ENCODE peak calls at places on chromosomes 3 and 15, in four cellular contexts. C is CD8-positive, alpha-beta memory T cell; N is uterus; L is lower lobe of right lung. H is an unnamed sample. For H3K27me3, the result is how much of the 10 kb centered on the place peaks cover.

GRCh38 chr15:92665100-92665555 is 9.6 kb upstream of the FAM174B start:
- DNase-seq in L (no peak), C (no peak), N (no peak), H (peak)

GRCh38 chr3:188664795-188665194 is 507.0 kb upstream of the TPRG1 start:
- DNase-seq in C (no peak), N (no peak), L (no peak), H (no peak)

GRCh38 chr15:96463376-96463775 is 132.9 kb downstream of the NR2F2 start:
- DNase-seq in C (no peak), N (no peak), L (no peak), H (no peak)

GRCh38 chr3:184761120-184761841 is 49.4 kb upstream of the MAGEF1 start:
- DNase-seq in C (no peak), L (no peak), N (peak), H (peak)

GRCh38 chr3:145450018-145450682 is 710.8 kb downstream of the PLOD2 start:
- DNase-seq in N (no peak), C (no peak), L (no peak), H (no peak)

GRCh38 chr3:13711911-13712650 is 163.2 kb downstream of the FBLN2 start:
- DNase-seq in N (no peak), C (no peak), L (no peak), H (no peak)

GRCh38 chr15:52491460-52491859 is 37.2 kb downstream of the MYO5A start:
- DNase-seq in C (no peak), L (no peak), N (no peak), H (no peak)

GRCh38 chr15:23441204-23441603 is 5.8 kb downstream of the GOLGA6L2 start:
- DNase-seq in N (no peak), L (no peak), C (no peak), H (no peak)

GRCh38 chr15:67406257-67406861 is 114.6 kb upstream of the C15orf61 start:
- DNase-seq in C (no peak), N (no peak), L (no peak), H (no peak)

GRCh38 chr3:120332646-120333045 is 16.5 kb downstream of the LRRC58 start:
- DNase-seq in N (no peak), L (no peak), C (no peak), H (no peak)

GRCh38 chr15:76994971-76995945 is at the start of gene PSTPIP1:
- DNase-seq in N (peak), C (peak), L (peak), H (no peak)

GRCh38 chr3:31767920-31768319 is 213.1 kb downstream of the OSBPL10 start:
- DNase-seq in L (no peak), C (no peak), N (no peak), H (no peak)

GRCh38 chr15:44064706-44065105 is 130.4 kb downstream of the FRMD5 start:
- DNase-seq in N (no peak), L (no peak), C (no peak), H (no peak)

GRCh38 chr15:68642491-68642845 is 63.7 kb downstream of the CORO2B start:
- DNase-seq in L (no peak), C (no peak), N (no peak), H (no peak)

GRCh38 chr15:51450001-51450400 is 108.5 kb downstream of the GLDN start:
- DNase-seq in L (no peak), N (no peak), C (no peak), H (no peak)

GRCh38 chr15:62165793-62166380 is 802 bp upstream of the C2CD4B start:
- DNase-seq in C (no peak), L (no peak), N (no peak), H (no peak)

GRCh38 chr3:46359748-46360509 is 6.0 kb downstream of the CCR2 start:
- DNase-seq in L (no peak), N (no peak), C (no peak), H (peak)

GRCh38 chr3:32246079-32246675 is 7.7 kb downstream of the CMTM8 start:
- DNase-seq in N (no peak), C (no peak), L (no peak), H (no peak)

GRCh38 chr3:87979527-87979926 is 79.3 kb downstream of the CGGBP1 start:
- DNase-seq in L (no peak), N (no peak), C (no peak), H (no peak)

GRCh38 chr15:100759698-100760356 is 119.8 kb upstream of the ALDH1A3 start:
- DNase-seq in L (no peak), C (no peak), N (no peak), H (no peak)

GRCh38 chr3:52281980-52282801 is 3.7 kb upstream of the WDR82 start:
- DNase-seq in N (no peak), L (no peak), C (peak), H (no peak)

GRCh38 chr3:114242947-114243346 is 5.6 kb upstream of the ZNF80 start:
- DNase-seq in N (no peak), C (no peak), L (no peak), H (no peak)

GRCh38 chr3:172074027-172074426 is 34.6 kb downstream of the FNDC3B start:
- DNase-seq in L (no peak), N (no peak), C (no peak), H (no peak)

GRCh38 chr3:32421991-32422859 is 30.6 kb downstream of the CMTM7 start:
- DNase-seq in L (peak), N (peak), C (no peak), H (peak)

GRCh38 chr3:10023587-10024310 is 2.5 kb upstream of the FANCD2 start:
- DNase-seq in N (no peak), L (no peak), C (no peak), H (no peak)

GRCh38 chr3:52188586-52189404 is 9.2 kb upstream of the ALAS1 start:
- DNase-seq in C (no peak), N (no peak), L (no peak), H (no peak)

GRCh38 chr3:186775999-186776398 is 7.4 kb upstream of the EIF4A2 start:
- DNase-seq in L (no peak), N (no peak), C (no peak), H (no peak)

GRCh38 chr15:73362900-73363299 is 5.9 kb downstream of the HCN4 start:
- DNase-seq in C (no peak), N (no peak), L (no peak), H (no peak)
- H3K27me3 ChIP-seq in C (under half), N (under half), L (half or more), H (under half)

GRCh38 chr15:35505816-35506215 is 40.1 kb downstream of the DPH6 start:
- DNase-seq in C (no peak), L (no peak), N (no peak), H (no peak)

GRCh38 chr15:35506272-35506870 is 39.6 kb downstream of the DPH6 start:
- DNase-seq in L (no peak), N (no peak), C (no peak), H (no peak)

GRCh38 chr15:35505152-35505551 is 40.8 kb downstream of the DPH6 start:
- DNase-seq in L (no peak), N (no peak), C (no peak), H (no peak)

GRCh38 chr15:35507932-35508638 is 37.9 kb downstream of the DPH6 start:
- DNase-seq in N (no peak), L (no peak), C (no peak), H (no peak)
- H3K4me3 ChIP-seq in N (no peak), L (no peak), C (no peak), H (no peak)

DNA sequence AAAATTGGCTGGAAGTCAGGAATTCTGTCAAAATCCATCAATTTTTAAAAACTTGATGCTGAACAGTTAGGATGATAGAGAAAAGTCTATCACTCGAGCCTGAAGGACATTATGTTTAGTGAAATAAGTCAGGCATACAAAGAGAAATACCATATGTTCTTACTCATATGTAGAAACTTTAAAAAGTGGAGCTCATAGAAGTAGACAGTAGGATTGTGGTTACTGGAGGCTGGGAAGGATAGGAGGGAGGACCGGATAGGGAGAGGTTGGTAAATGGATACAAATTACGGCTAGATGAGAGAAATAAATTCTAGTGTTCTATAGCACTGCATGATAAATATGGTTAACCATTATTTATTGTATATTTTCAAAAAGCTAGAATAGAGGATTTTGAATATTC is 389.5 kb upstream of the RASGRP1 start:
- DNase-seq in L (no peak), C (no peak), N (no peak), H (no peak)
- H3K27me3 ChIP-seq in L (under half), C (under half), N (under half), H (under half)

GRCh38 chr15:34496616-34497015 is 59.0 kb upstream of the GOLGA8A start:
- DNase-seq in N (no peak), C (no peak), L (no peak), H (no peak)

GRCh38 chr15:34494084-34494399 is 56.4 kb upstream of the GOLGA8A start:
- DNase-seq in L (no peak), N (no peak), C (no peak), H (no peak)

GRCh38 chr15:34490421-34491193 is 53.0 kb upstream of the GOLGA8A start:
- DNase-seq in N (no peak), C (no peak), L (no peak), H (no peak)

GRCh38 chr15:34493001-34493400 is 55.4 kb upstream of the GOLGA8A start:
- DNase-seq in N (no peak), C (no peak), L (no peak), H (no peak)
- H3K4me3 ChIP-seq in N (no peak), C (no peak), L (no peak), H (no peak)

DNA sequence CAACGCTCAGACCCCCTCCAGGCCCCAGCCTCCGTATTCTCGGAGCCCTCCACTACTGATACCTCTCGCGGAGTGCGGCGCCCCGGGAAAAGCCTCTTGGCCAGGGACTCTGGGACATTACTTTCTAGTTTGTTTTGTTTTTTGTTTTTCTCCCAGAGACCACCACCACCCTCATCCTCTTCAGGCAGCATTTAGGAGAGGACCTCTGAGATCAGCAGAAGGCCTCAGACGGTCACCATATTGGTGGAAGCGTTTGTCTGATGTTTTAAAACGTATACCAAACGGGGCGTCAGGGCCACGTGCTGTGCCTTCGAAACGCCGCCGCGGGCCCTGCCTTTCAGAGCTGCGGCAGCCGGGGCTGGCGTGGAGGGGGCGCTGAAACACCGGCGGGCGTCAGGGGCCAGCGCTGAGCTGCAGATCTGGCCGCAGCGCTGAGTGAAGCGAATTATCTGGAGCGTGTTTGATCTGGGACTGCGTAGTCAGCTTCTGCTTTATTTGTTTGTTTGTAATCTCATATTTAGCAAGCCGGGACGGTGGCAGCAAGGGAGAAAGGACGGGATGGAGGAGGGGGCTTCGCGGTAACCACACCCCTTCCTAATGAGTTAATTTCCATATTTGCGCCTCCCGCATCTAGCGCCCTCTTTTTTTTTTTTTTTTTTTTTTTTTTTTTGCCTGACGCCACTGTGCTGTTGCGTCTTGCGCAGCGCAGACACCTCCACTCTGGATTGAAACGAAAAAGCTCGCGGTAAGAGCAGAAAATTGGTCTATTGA is 14.8 kb downstream of the SOX2 start:
- DNase-seq in N (no peak), C (no peak), L (no peak), H (no peak)
- H3K27me3 ChIP-seq in N (under half), C (half or more), L (half or more), H (under half)

DNA sequence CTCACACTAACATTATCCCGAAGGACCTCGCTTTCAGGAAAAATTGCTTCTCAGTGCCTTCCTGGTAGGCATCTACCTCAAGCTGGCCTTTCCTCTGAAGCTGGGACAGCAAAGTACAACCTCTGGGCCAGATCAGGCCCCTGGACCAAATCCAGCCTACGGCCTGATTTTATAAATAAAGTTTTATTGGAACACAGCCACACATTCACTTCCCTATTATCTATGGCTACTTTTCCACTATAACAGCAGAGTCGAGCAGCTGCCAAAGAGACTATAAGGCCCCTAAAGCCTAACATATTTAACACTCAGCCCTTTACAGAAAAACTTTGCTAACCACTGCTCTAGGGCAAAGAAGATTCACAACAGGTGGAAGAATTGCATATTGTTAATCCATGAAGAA is 554.3 kb downstream of the NTRK3 start:
- DNase-seq in L (no peak), N (no peak), C (no peak), H (no peak)
- H3K4me3 ChIP-seq in L (no peak), N (no peak), C (no peak), H (no peak)

GRCh38 chr3:141049681-141050080 is 1.5 kb upstream of the SPSB4 start:
- DNase-seq in C (no peak), N (no peak), L (no peak), H (no peak)

GRCh38 chr3:141050576-141050912 is 603 bp upstream of the SPSB4 start:
- DNase-seq in C (no peak), N (no peak), L (no peak), H (no peak)

GRCh38 chr3:141052570-141053069 is 1.5 kb downstream of the SPSB4 start:
- DNase-seq in C (no peak), L (no peak), N (no peak), H (no peak)

GRCh38 chr3:141050913-141051632 is at the start of gene SPSB4:
- DNase-seq in C (no peak), N (peak), L (peak), H (peak)

DNA sequence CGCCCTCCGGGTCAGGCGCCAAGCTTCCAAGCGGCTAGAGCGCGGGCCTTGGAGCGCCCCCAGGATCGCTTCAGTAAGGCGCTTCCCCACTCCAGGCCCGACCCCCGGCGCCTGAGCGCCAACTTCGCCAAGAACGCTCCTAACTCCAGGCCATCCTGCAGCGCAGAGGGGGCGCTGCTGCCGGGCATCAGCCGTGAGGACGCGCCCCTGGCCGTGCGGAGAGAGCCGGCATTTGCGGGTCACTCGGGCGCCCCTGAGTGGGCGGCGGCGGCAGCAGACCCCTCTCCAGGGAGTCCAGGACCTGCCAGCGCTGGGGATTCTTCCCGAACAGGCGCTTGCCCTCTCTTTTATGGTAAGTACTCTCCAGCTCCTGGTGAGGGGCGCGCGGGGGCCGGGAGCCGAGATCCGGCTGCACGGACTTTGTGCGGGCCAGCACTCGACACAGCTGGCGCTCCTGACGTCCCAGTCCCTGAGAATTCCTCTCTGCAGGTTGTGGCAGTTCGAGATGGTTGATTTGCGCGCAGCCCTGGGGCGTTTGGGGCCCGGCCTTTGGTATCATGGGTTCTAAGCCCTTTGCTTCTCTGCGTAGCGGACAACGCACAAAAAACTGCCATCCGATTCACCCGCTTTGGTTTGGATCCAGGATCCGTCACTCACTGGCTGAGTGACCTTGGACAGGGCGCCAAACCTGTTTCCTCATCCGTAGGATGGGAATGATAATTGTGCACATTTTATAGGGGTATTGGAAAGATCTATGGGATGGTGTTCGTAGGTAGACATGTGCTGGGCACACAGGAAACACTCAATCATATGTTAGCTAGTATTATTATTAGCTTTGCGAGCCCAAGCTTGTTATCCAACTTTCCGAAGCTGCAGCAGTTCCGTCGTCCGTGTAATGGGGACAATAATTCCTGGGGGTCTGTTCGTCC is 758 bp downstream of the SPSB4 start:
- DNase-seq in N (no peak), C (no peak), L (no peak), H (no peak)
- H3K27me3 ChIP-seq in N (under half), C (under half), L (under half), H (under half)

DNA sequence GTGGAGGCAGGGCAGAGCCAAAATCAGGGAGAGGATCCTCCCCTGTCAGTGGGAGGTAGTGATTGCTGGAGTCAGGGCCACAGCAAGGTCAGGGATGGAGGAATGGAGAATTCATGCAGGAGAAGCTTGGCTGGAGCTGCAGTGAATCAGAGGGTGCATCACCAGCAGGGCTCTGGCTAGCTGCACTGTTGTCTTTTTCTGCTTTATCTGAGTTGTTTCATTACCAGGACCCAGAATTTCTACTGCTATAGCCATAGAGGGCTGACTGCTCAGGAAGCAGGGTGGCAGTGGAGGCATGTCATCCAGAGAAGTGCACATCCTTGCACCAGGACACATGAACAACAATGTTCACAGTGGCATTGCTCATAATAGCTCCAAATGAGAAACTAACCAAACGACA is 113.5 kb upstream of the GALNT15 start:
- DNase-seq in N (peak), L (no peak), C (no peak), H (peak)
- H3K4me3 ChIP-seq in N (no peak), L (no peak), C (no peak), H (no peak)

DNA sequence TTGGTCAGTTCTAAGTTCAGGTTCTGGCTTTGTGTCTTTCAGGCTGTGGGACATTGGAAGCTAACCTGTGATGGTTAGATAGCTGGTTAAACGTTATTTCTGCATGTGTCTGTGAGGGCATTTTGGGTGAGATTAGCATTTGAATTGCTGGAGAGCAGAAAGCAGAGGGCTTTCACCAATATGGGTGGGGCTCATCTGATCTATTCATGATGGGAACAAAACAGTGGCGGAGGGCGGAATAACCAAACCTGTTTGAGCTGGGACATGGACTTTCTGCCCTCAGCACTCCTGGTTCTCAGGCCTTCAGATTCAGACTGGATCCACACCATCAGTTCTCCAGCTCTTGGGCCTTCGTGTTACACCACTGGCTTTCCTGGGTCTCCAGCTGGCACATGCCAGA is 195.4 kb downstream of the KLF13 start:
- DNase-seq in C (no peak), L (no peak), N (no peak), H (no peak)
- H3K27me3 ChIP-seq in C (under half), L (under half), N (under half), H (under half)

GRCh38 chr3:150411971-150412370 is 3.9 kb downstream of the TSC22D2 start:
- DNase-seq in N (no peak), L (no peak), C (no peak), H (no peak)

GRCh38 chr3:150411106-150411460 is 3.0 kb downstream of the TSC22D2 start:
- DNase-seq in C (no peak), N (no peak), L (no peak), H (no peak)

GRCh38 chr3:150412599-150413069 is 4.5 kb downstream of the TSC22D2 start:
- DNase-seq in N (no peak), C (no peak), L (no peak), H (no peak)

GRCh38 chr3:150414989-150415388 is 6.9 kb downstream of the TSC22D2 start:
- DNase-seq in C (no peak), N (no peak), L (no peak), H (no peak)

GRCh38 chr3:150414273-150414672 is 6.2 kb downstream of the TSC22D2 start:
- DNase-seq in L (no peak), C (no peak), N (no peak), H (no peak)
- H3K4me3 ChIP-seq in L (peak), C (peak), N (peak), H (no peak)

H was measured in testis.